ENCODE peak calls at places on chromosomes 12 and 14, in seven cellular contexts. J is pancreas, R is suprapubic skin, Y is MM.1S, L is uterus, H is tibial nerve, W is kidney. P is an unnamed sample.

GRCh38 chr12:45730842-45731336 is 1.4 kb downstream of the ARID2 start:
- DNase-seq in J (no peak), R (no peak), Y (peak; percentile 37), L (no peak), H (peak; percentile 23), W (no peak), P (peak; percentile 35)

GRCh38 chr12:124828264-124829007 is 35.2 kb downstream of the SCARB1 start:
- DNase-seq in J (no peak), R (no peak), Y (no peak), L (no peak), H (no peak), W (peak; percentile 79), P (peak; percentile 73)

GRCh38 chr14:88463318-88463717 is 77.9 kb downstream of the SPATA7 start:
- DNase-seq in J (no peak), R (no peak), Y (no peak), L (no peak), H (no peak), W (no peak), P (peak; percentile 22)

GRCh38 chr14:41285193-41285748 is 321.4 kb upstream of the LRFN5 start:
- DNase-seq in J (no peak), R (no peak), Y (peak; percentile 50), L (no peak), H (peak; percentile 40), W (no peak), P (peak; percentile 12)

GRCh38 chr12:39236994-39237393 is 205.9 kb downstream of the KIF21A start:
- DNase-seq in J (no peak), R (no peak), Y (no peak), L (no peak), H (no peak), W (no peak), P (peak; percentile 96)

GRCh38 chr14:75088566-75089373 is 19.3 kb downstream of the ZC2HC1C start:
- DNase-seq in J (no peak), R (no peak), Y (peak; percentile 23), L (peak; percentile 54), H (peak; percentile 92), W (no peak), P (peak; percentile 60)

GRCh38 chr12:34393086-34393820 is 371.0 kb downstream of the ALG10 start:
- DNase-seq in J (peak; percentile 45), R (peak; percentile 48), Y (no peak), L (no peak), H (no peak), W (peak; percentile 59), P (no peak)

GRCh38 chr14:65940056-65940735 is 527.7 kb downstream of the FUT8 start:
- DNase-seq in J (no peak), R (no peak), Y (no peak), L (no peak), H (no peak), W (no peak), P (peak; percentile 16)

GRCh38 chr12:73308079-73308478 is 1035.9 kb downstream of the TRHDE start:
- DNase-seq in J (no peak), R (no peak), Y (peak; percentile 33), L (no peak), H (no peak), W (no peak), P (no peak)

GRCh38 chr12:98970950-98971349 is 325.9 kb downstream of the APAF1 start:
- DNase-seq in J (no peak), R (no peak), Y (no peak), L (no peak), H (no peak), W (no peak), P (no peak)

GRCh38 chr14:29712586-29712985 is 215.1 kb downstream of the PRKD1 start:
- DNase-seq in J (no peak), R (no peak), Y (no peak), L (no peak), H (no peak), W (no peak), P (no peak)

GRCh38 chr14:20434701-20435453 is 1.1 kb downstream of the KLHL33 start:
- DNase-seq in J (no peak), R (no peak), Y (no peak), L (peak; percentile 73), H (peak; percentile 70), W (peak; percentile 89), P (no peak)

GRCh38 chr14:51924600-51924999 is 64.2 kb downstream of the GNG2 start:
- DNase-seq in J (no peak), R (no peak), Y (no peak), L (no peak), H (no peak), W (no peak), P (no peak)

GRCh38 chr14:100765991-100766390 is 39.3 kb downstream of the DLK1 start:
- DNase-seq in J (no peak), R (no peak), Y (no peak), L (no peak), H (no peak), W (no peak), P (no peak)

GRCh38 chr14:31286456-31287293 is 79.1 kb upstream of the HECTD1 start:
- DNase-seq in J (no peak), R (no peak), Y (no peak), L (no peak), H (no peak), W (no peak), P (no peak)

GRCh38 chr12:111488271-111488670 is 82.5 kb downstream of the SH2B3 start:
- DNase-seq in J (no peak), R (no peak), Y (no peak), L (peak; percentile 37), H (peak; percentile 53), W (no peak), P (no peak)

GRCh38 chr14:105300542-105301102 is at the start of gene BRF1:
- DNase-seq in J (peak; percentile 96), R (peak; percentile 97), Y (peak; percentile 83), L (peak; percentile 93), H (peak; percentile 90), W (peak; percentile 99), P (peak; percentile 74)

GRCh38 chr12:84986586-84986985 is 49.5 kb downstream of the TSPAN19 start:
- DNase-seq in J (no peak), R (no peak), Y (no peak), L (no peak), H (no peak), W (no peak), P (no peak)

GRCh38 chr12:93766802-93767523 is 89.8 kb downstream of the CRADD start:
- DNase-seq in J (no peak), R (no peak), Y (no peak), L (peak; percentile 66), H (peak; percentile 55), W (no peak), P (peak; percentile 58)

GRCh38 chr12:2358986-2359658 is 306.3 kb downstream of the CACNA1C start:
- DNase-seq in J (no peak), R (no peak), Y (no peak), L (no peak), H (no peak), W (no peak), P (no peak)

GRCh38 chr12:2360630-2361170 is 307.9 kb downstream of the CACNA1C start:
- DNase-seq in J (peak; percentile 7), R (peak; percentile 5), Y (no peak), L (no peak), H (no peak), W (no peak), P (no peak)

GRCh38 chr12:2363836-2364565 is 311.2 kb downstream of the CACNA1C start:
- DNase-seq in J (no peak), R (peak; percentile 13), Y (no peak), L (no peak), H (no peak), W (no peak), P (no peak)

GRCh38 chr12:2359725-2360629 is 307.2 kb downstream of the CACNA1C start:
- DNase-seq in J (no peak), R (peak; percentile 14), Y (no peak), L (no peak), H (no peak), W (no peak), P (no peak)

DNA sequence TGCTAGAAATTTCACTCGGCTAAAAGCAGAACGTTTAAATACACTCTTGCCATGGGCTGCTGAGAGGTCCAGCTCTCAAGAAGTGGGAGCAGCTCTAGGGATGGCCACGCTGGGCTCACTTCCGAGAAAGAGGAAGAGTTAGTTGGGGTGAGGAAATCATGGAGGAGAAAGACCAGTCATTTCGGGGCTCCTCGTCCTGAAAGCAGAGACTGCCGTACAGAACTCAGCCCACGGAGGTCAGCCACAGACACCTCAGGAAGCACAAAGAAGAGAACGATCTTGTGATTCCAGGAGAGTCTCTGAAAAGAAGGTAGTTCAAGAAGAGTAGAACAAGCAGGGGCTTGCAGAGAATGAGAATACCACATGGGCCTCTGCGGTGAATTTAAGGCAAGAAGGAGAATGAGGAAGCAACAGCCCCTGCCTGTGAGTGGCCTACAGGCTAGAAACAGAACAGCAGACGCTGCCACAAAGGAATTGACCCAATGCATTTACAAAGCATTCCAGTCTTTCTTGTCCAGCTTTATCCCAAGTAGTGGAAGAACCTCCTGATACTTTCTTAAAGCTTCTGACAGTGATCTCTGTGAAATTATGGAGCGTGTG is 311.9 kb downstream of the CACNA1C start:
- DNase-seq in J (no peak), R (peak; percentile 16), Y (no peak), L (no peak), H (no peak), W (no peak), P (peak; percentile 23)
- TF ChIP-seq CTCF in J (no peak), R (no peak), Y (no peak), L (no peak), H (no peak), W (no peak), P (no peak)

DNA sequence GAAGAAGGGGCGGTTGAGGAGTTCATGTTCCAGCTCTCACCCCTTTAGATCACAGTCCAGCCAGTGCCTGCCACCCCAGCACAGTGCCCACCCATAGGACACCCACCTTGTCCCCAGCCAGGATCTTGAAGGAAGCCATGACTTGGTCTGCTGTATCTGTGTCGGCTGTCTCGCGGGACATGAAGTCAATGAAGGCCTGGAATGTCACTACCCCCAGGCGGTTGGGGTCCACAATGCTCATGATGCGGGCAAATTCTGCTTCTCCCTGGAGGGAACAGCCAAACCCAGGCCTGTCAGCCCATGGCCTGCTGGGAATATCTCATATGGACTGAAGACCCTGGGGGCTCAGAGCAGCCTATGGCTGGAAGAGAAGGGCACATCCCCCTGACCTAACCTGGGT is 84.1 kb upstream of the ZFP36L1 start:
- DNase-seq in J (peak; percentile 32), R (no peak), Y (no peak), L (no peak), H (no peak), W (no peak), P (no peak)
- H3K36me3 ChIP-seq in J (peaks cover 8% of the 10 kb centered on the region), R (peaks cover 96% of the 10 kb centered on the region), Y (no peaks in the 10 kb centered on the region), L (no peaks in the 10 kb centered on the region), H (peaks cover 99% of the 10 kb centered on the region), W (peaks cover 5% of the 10 kb centered on the region), P (peaks cover 59% of the 10 kb centered on the region)

GRCh38 chr14:102046337-102047278 is 40.2 kb downstream of the HSP90AA1 start:
- DNase-seq in J (peak; percentile 88), R (peak; percentile 91), Y (no peak), L (peak; percentile 69), H (peak; percentile 69), W (peak; percentile 90), P (peak; percentile 36)
- TF ChIP-seq CTCF in J (peak; percentile 68), R (peak; percentile 57), Y (no peak), L (peak; percentile 7), H (peak; percentile 36), W (peak; percentile 39), P (peak; percentile 60)

GRCh38 chr12:14426792-14427191 is 61.3 kb downstream of the ATF7IP start:
- DNase-seq in J (no peak), R (no peak), Y (no peak), L (no peak), H (no peak), W (no peak), P (no peak)

GRCh38 chr12:14430394-14430986 is 65.0 kb downstream of the ATF7IP start:
- DNase-seq in J (no peak), R (no peak), Y (no peak), L (no peak), H (no peak), W (no peak), P (no peak)

GRCh38 chr12:14422516-14423230 is 57.2 kb downstream of the ATF7IP start:
- DNase-seq in J (no peak), R (no peak), Y (no peak), L (no peak), H (no peak), W (no peak), P (peak; percentile 79)

GRCh38 chr12:14424545-14424944 is 59.1 kb downstream of the ATF7IP start:
- DNase-seq in J (no peak), R (no peak), Y (no peak), L (no peak), H (no peak), W (no peak), P (no peak)
- H3K36me3 ChIP-seq in J (no peaks in the 10 kb centered on the region), R (peaks cover 29% of the 10 kb centered on the region), Y (no peaks in the 10 kb centered on the region), L (no peaks in the 10 kb centered on the region), H (peaks cover 59% of the 10 kb centered on the region), W (peaks cover 2% of the 10 kb centered on the region), P (peaks cover 6% of the 10 kb centered on the region)

P was measured in bronchial epithelial cell.